ENCODE peak calls at places on chromosome 1, in eight cellular contexts. One of them, this sample, is unnamed.

GRCh38 chr1:218467101-218467728 is 122.1 kb downstream of the TGFB2 start:
- DNase-seq in stomach: no peak
- DNase-seq in breast epithelium: no peak
- DNase-seq in A549: no peak
- DNase-seq in heart left ventricle: no peak
- DNase-seq in endothelial cell of umbilical vein: no peak
- DNase-seq in K562: no peak
- DNase-seq in uterus: no peak
- DNase-seq in this sample: no peak

GRCh38 chr1:109112056-109112651 is 1.8 kb upstream of the ELAPOR1 start:
- DNase-seq in A549: peak; percentile 52
- DNase-seq in endothelial cell of umbilical vein: peak; percentile 22
- DNase-seq in heart left ventricle: no peak
- DNase-seq in breast epithelium: no peak
- DNase-seq in K562: peak; percentile 76
- DNase-seq in stomach: no peak
- DNase-seq in uterus: no peak
- DNase-seq in this sample: no peak

GRCh38 chr1:179774033-179774432 is 30.9 kb downstream of the FAM163A start:
- DNase-seq in A549: no peak
- DNase-seq in breast epithelium: no peak
- DNase-seq in endothelial cell of umbilical vein: no peak
- DNase-seq in uterus: no peak
- DNase-seq in stomach: no peak
- DNase-seq in K562: no peak
- DNase-seq in heart left ventricle: no peak
- DNase-seq in this sample: no peak

GRCh38 chr1:10777749-10778574 is 18.5 kb downstream of the CASZ1 start:
- DNase-seq in endothelial cell of umbilical vein: no peak
- DNase-seq in stomach: no peak
- DNase-seq in heart left ventricle: no peak
- DNase-seq in uterus: no peak
- DNase-seq in A549: no peak
- DNase-seq in K562: no peak
- DNase-seq in breast epithelium: no peak
- DNase-seq in this sample: no peak

GRCh38 chr1:85306236-85306635 is 29.8 kb upstream of the BCL10 start:
- DNase-seq in A549: no peak
- DNase-seq in K562: no peak
- DNase-seq in uterus: no peak
- DNase-seq in heart left ventricle: no peak
- DNase-seq in stomach: no peak
- DNase-seq in breast epithelium: no peak
- DNase-seq in endothelial cell of umbilical vein: no peak
- DNase-seq in this sample: no peak

GRCh38 chr1:24920155-24920925 is 9.7 kb downstream of the RUNX3 start:
- DNase-seq in uterus: peak; percentile 54
- DNase-seq in K562: peak; percentile 24
- DNase-seq in endothelial cell of umbilical vein: no peak
- DNase-seq in breast epithelium: no peak
- DNase-seq in heart left ventricle: peak; percentile 47
- DNase-seq in stomach: no peak
- DNase-seq in A549: no peak
- DNase-seq in this sample: no peak

GRCh38 chr1:107964397-107965111 is 426 bp downstream of the VAV3 start:
- DNase-seq in uterus: no peak
- DNase-seq in breast epithelium: no peak
- DNase-seq in heart left ventricle: peak; percentile 54
- DNase-seq in A549: peak; percentile 3
- DNase-seq in endothelial cell of umbilical vein: peak; percentile 7
- DNase-seq in stomach: peak; percentile 37
- DNase-seq in K562: no peak
- DNase-seq in this sample: peak; percentile 84

GRCh38 chr1:223717695-223718363 is 5.5 kb downstream of the CAPN2 start:
- DNase-seq in uterus: no peak
- DNase-seq in K562: no peak
- DNase-seq in heart left ventricle: no peak
- DNase-seq in stomach: no peak
- DNase-seq in endothelial cell of umbilical vein: no peak
- DNase-seq in breast epithelium: no peak
- DNase-seq in A549: no peak
- DNase-seq in this sample: no peak

GRCh38 chr1:33255347-33256311 is 663 bp upstream of the ZNF362 start:
- DNase-seq in heart left ventricle: peak; percentile 86
- DNase-seq in K562: no peak
- DNase-seq in A549: peak; percentile 85
- DNase-seq in endothelial cell of umbilical vein: peak; percentile 28
- DNase-seq in uterus: peak; percentile 54
- DNase-seq in breast epithelium: peak; percentile 89
- DNase-seq in stomach: peak; percentile 80
- DNase-seq in this sample: peak; percentile 96

GRCh38 chr1:183103577-183103976 is 80.4 kb downstream of the LAMC1 start:
- DNase-seq in endothelial cell of umbilical vein: no peak
- DNase-seq in breast epithelium: no peak
- DNase-seq in A549: no peak
- DNase-seq in heart left ventricle: no peak
- DNase-seq in uterus: no peak
- DNase-seq in stomach: no peak
- DNase-seq in K562: no peak
- DNase-seq in this sample: no peak

GRCh38 chr1:183106746-183107145 is 79.3 kb upstream of the LAMC2 start:
- DNase-seq in endothelial cell of umbilical vein: no peak
- DNase-seq in stomach: no peak
- DNase-seq in heart left ventricle: no peak
- DNase-seq in uterus: no peak
- DNase-seq in breast epithelium: no peak
- DNase-seq in K562: no peak
- DNase-seq in A549: no peak
- DNase-seq in this sample: no peak

GRCh38 chr1:183105449-183105848 is 80.6 kb upstream of the LAMC2 start:
- DNase-seq in breast epithelium: no peak
- DNase-seq in endothelial cell of umbilical vein: no peak
- DNase-seq in A549: no peak
- DNase-seq in heart left ventricle: no peak
- DNase-seq in stomach: no peak
- DNase-seq in uterus: no peak
- DNase-seq in K562: no peak
- DNase-seq in this sample: no peak

GRCh38 chr1:183103141-183103540 is 79.9 kb downstream of the LAMC1 start:
- DNase-seq in heart left ventricle: no peak
- DNase-seq in endothelial cell of umbilical vein: no peak
- DNase-seq in uterus: no peak
- DNase-seq in breast epithelium: no peak
- DNase-seq in K562: no peak
- DNase-seq in stomach: no peak
- DNase-seq in A549: no peak
- DNase-seq in this sample: no peak

DNA sequence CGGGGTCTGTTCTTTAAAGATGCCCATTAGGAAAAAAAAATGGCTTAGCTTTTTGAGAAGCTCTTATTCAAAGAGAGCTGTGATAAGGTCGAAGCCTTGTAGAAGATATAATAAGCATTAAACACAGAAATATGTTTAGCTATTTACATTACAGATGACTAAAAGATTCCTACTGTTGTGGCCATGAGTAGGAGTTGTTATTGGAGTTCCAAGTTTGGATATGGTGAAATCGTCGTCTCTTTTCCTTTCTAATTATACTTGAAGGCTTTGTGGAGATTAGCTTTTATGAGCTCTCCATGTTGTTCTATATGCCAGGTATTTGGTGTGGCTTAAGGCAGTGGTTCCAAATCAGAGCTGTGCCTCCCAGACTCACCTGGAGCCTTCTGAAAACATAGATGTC is 79.9 kb upstream of the LAMC2 start:
- DNase-seq in K562: no peak
- DNase-seq in A549: no peak
- DNase-seq in stomach: no peak
- DNase-seq in heart left ventricle: no peak
- DNase-seq in breast epithelium: no peak
- DNase-seq in uterus: no peak
- DNase-seq in endothelial cell of umbilical vein: no peak
- DNase-seq in this sample: no peak
- TF ChIP-seq POLR2A in K562: no peak
- TF ChIP-seq POLR2A in A549: no peak
- TF ChIP-seq POLR2A in stomach: no peak
- TF ChIP-seq POLR2A in heart left ventricle: no peak
- TF ChIP-seq POLR2A in breast epithelium: no peak
- TF ChIP-seq POLR2A in uterus: no peak
- TF ChIP-seq POLR2A in endothelial cell of umbilical vein: no peak
- TF ChIP-seq POLR2A in this sample: no peak

GRCh38 chr1:152870831-152871730 is 7.0 kb upstream of the SMCP start:
- DNase-seq in stomach: no peak
- DNase-seq in breast epithelium: no peak
- DNase-seq in A549: peak; percentile 45
- DNase-seq in endothelial cell of umbilical vein: peak; percentile 12
- DNase-seq in heart left ventricle: no peak
- DNase-seq in K562: peak; percentile 51
- DNase-seq in uterus: no peak
- DNase-seq in this sample: no peak
- TF ChIP-seq CTCF in stomach: no peak
- TF ChIP-seq CTCF in breast epithelium: no peak
- TF ChIP-seq CTCF in A549: peak; percentile 55
- TF ChIP-seq CTCF in endothelial cell of umbilical vein: peak; percentile 25
- TF ChIP-seq CTCF in heart left ventricle: no peak
- TF ChIP-seq CTCF in K562: peak; percentile 66
- TF ChIP-seq CTCF in uterus: no peak
- TF ChIP-seq CTCF in this sample: no peak

GRCh38 chr1:184929711-184930202 is 44.6 kb downstream of the NIBAN1 start:
- DNase-seq in breast epithelium: peak; percentile 41
- DNase-seq in heart left ventricle: no peak
- DNase-seq in K562: peak; percentile 16
- DNase-seq in uterus: no peak
- DNase-seq in A549: no peak
- DNase-seq in stomach: peak; percentile 37
- DNase-seq in endothelial cell of umbilical vein: no peak
- DNase-seq in this sample: no peak
- TF ChIP-seq POLR2A in breast epithelium: no peak
- TF ChIP-seq POLR2A in heart left ventricle: no peak
- TF ChIP-seq POLR2A in K562: no peak
- TF ChIP-seq POLR2A in uterus: no peak
- TF ChIP-seq POLR2A in A549: no peak
- TF ChIP-seq POLR2A in stomach: no peak
- TF ChIP-seq POLR2A in endothelial cell of umbilical vein: no peak
- TF ChIP-seq POLR2A in this sample: no peak

GRCh38 chr1:205810448-205811157 is 2.4 kb downstream of the SLC41A1 start:
- DNase-seq in endothelial cell of umbilical vein: no peak
- DNase-seq in breast epithelium: no peak
- DNase-seq in uterus: no peak
- DNase-seq in stomach: no peak
- DNase-seq in A549: peak; percentile 17
- DNase-seq in K562: peak; percentile 52
- DNase-seq in heart left ventricle: no peak
- DNase-seq in this sample: no peak
- TF ChIP-seq CTCF in endothelial cell of umbilical vein: peak; percentile 22
- TF ChIP-seq CTCF in breast epithelium: no peak
- TF ChIP-seq CTCF in uterus: no peak
- TF ChIP-seq CTCF in stomach: no peak
- TF ChIP-seq CTCF in A549: peak; percentile 7
- TF ChIP-seq CTCF in K562: peak; percentile 40
- TF ChIP-seq CTCF in heart left ventricle: no peak
- TF ChIP-seq CTCF in this sample: no peak

DNA sequence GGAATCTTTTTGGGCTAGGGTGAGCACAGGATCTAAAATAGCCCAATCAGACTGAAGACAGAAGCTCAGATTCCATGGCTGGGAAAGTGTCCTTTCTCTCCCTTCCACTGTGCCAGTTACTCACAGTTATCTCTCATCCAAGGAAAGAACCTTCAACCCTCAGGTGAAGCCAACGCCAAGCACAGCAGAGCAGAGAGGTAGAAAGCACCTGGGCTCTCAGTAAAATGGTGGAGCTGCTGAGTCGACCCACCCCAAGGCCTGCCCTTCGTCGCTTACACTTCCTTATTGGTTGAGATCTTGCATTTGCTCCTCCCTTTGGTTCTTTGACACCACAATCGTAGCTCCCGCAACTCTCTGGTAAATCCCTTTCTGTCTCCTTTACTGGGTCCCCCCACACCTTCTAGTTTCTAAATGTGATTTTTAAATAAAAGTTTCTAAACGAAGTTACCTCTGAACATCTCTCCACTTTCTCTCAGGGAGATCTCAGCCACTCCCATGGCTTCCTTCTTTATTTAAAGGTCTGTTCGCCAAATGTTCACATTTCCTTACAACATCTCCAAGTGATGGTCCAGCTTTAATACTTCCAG is 27.5 kb upstream of the SLC30A1 start:
- DNase-seq in heart left ventricle: no peak
- DNase-seq in endothelial cell of umbilical vein: no peak
- DNase-seq in breast epithelium: no peak
- DNase-seq in K562: peak; percentile 90
- DNase-seq in stomach: no peak
- DNase-seq in uterus: no peak
- DNase-seq in A549: no peak
- DNase-seq in this sample: no peak
- TF ChIP-seq POLR2A in heart left ventricle: no peak
- TF ChIP-seq POLR2A in endothelial cell of umbilical vein: no peak
- TF ChIP-seq POLR2A in breast epithelium: no peak
- TF ChIP-seq POLR2A in K562: peak; percentile 85
- TF ChIP-seq POLR2A in stomach: no peak
- TF ChIP-seq POLR2A in uterus: no peak
- TF ChIP-seq POLR2A in A549: no peak
- TF ChIP-seq POLR2A in this sample: no peak

GRCh38 chr1:180923887-180924286 is 11.2 kb downstream of the KIAA1614 start:
- DNase-seq in A549: no peak
- DNase-seq in uterus: no peak
- DNase-seq in stomach: no peak
- DNase-seq in breast epithelium: no peak
- DNase-seq in heart left ventricle: no peak
- DNase-seq in K562: peak; percentile 40
- DNase-seq in endothelial cell of umbilical vein: no peak
- DNase-seq in this sample: no peak
- TF ChIP-seq CTCF in A549: no peak
- TF ChIP-seq CTCF in uterus: no peak
- TF ChIP-seq CTCF in stomach: no peak
- TF ChIP-seq CTCF in breast epithelium: no peak
- TF ChIP-seq CTCF in heart left ventricle: no peak
- TF ChIP-seq CTCF in K562: no peak
- TF ChIP-seq CTCF in endothelial cell of umbilical vein: no peak
- TF ChIP-seq CTCF in this sample: no peak

DNA sequence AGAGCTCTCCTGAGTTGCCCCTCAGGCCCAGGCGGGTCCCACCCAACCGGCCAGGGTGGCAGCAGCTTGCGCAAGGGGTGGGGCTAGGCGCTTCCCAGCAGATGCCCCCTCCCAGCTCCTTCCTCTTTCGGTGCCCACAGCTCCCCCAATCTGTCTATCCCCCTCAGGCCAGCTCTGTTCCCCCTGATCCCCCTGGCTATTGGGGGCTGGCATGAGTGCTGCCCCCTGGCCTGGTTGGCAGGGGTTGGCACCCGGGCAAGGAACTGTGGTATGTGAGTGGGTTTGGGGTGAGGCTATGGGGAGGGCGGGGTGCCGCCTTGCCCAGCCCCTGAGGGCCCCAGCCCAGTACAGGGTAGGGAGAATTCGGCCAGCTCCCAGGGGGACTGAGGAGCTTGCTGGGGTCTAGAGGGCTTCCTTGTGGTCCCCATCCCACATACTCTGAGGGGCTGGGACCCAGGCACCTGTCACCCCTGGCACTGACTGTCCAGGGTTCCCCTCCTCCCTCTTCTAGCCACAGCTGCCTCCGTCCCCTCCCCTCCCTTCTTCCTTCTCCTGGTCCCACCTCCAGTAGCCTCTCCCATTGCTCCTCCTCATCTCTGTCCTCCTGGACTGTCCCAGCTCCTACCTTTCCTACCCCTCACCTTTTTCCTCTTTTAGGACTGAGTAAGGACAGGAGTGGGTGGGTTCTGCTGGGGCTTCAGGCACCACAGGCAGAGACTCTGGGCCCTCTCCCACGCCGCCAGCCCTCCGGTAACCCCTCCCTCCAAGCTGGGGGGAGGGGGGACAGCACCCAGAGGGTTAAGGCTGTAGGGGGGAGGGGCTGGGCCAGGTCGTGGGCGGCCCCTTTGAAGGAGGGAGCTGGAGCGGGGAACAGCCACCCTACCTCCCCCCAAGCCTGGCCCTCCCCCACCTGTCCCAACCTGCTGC is 5.7 kb downstream of the ZBTB7B start:
- DNase-seq in heart left ventricle: peak; percentile 71
- DNase-seq in endothelial cell of umbilical vein: no peak
- DNase-seq in A549: no peak
- DNase-seq in uterus: no peak
- DNase-seq in K562: peak; percentile 84
- DNase-seq in stomach: no peak
- DNase-seq in breast epithelium: peak; percentile 71
- DNase-seq in this sample: peak; percentile 95
- TF ChIP-seq POLR2A in heart left ventricle: no peak
- TF ChIP-seq POLR2A in endothelial cell of umbilical vein: no peak
- TF ChIP-seq POLR2A in A549: no peak
- TF ChIP-seq POLR2A in uterus: no peak
- TF ChIP-seq POLR2A in K562: peak; percentile 32
- TF ChIP-seq POLR2A in stomach: no peak
- TF ChIP-seq POLR2A in breast epithelium: no peak
- TF ChIP-seq POLR2A in this sample: no peak

This sample was measured in lower leg skin.